ENCODE peak calls at places on chromosomes 16 and 17, in nine cellular contexts. E is stimulated activated CD4-positive, alpha-beta T cell treated with anti-CD3 and anti-CD28 coated beads, Interleukin-1b, Interleukin-23, amount 100 ng/mL, for 4 hours; Q is BE2C; P is BJ; Z is activated T-cell treated with anti-CD3 and anti-CD28 coated beads, Interleukin-2, amount 50 U/mL, for 24 hours; L is left lung; U is progenitor cell of endocrine pancreas; T is NCI-H510A treated with DMSO at 0.1 percent for 48 hours; Y is T-helper 1 cell. R is an unnamed sample.

GRCh38 chr16:13923703-13924298 is 3.8 kb downstream of the ERCC4 start:
- DNase-seq in L (no peak), T (peak; percentile 84), U (no peak), Q (no peak), Z (no peak), E (no peak), P (no peak), Y (no peak), R (peak; percentile 55)

GRCh38 chr17:5705081-5705875 is 121.0 kb upstream of the NLRP1 start:
- DNase-seq in Q (no peak), T (no peak), P (no peak), L (no peak), Y (no peak), Z (no peak), U (no peak), E (no peak), R (no peak)

GRCh38 chr16:23670137-23670776 is 8.4 kb upstream of the PLK1 start:
- DNase-seq in E (no peak), Z (peak; percentile 45), T (no peak), L (no peak), U (no peak), P (peak; percentile 50), Y (no peak), Q (no peak), R (no peak)

GRCh38 chr17:10119203-10120112 is 78.9 kb downstream of the GAS7 start:
- DNase-seq in Z (no peak), Q (no peak), Y (no peak), U (no peak), T (no peak), L (peak; percentile 84), E (no peak), P (no peak), R (no peak)

GRCh38 chr17:58337600-58338453 is 9.2 kb upstream of the TSPOAP1 start:
- DNase-seq in U (no peak), Y (peak; percentile 83), P (peak; percentile 70), Z (peak; percentile 94), T (no peak), Q (peak; percentile 76), L (peak; percentile 96), E (peak; percentile 86), R (peak; percentile 43)

GRCh38 chr17:50208611-50209061 is 7.2 kb upstream of the COL1A1 start:
- DNase-seq in L (no peak), T (no peak), Q (peak; percentile 51), Y (no peak), U (no peak), P (no peak), Z (no peak), E (no peak), R (peak; percentile 13)

GRCh38 chr17:8166731-8167130 is 4.0 kb upstream of the VAMP2 start:
- DNase-seq in Y (no peak), L (no peak), T (no peak), Z (no peak), Q (no peak), E (no peak), U (no peak), P (no peak), R (no peak)

GRCh38 chr16:31696968-31697743 is 169.5 kb downstream of the AHSP start:
- DNase-seq in U (no peak), T (peak; percentile 51), Z (no peak), L (peak; percentile 16), Q (no peak), E (no peak), Y (no peak), P (no peak), R (peak; percentile 48)

GRCh38 chr17:78127888-78128615 is 503 bp downstream of the TMC6 start:
- DNase-seq in Q (no peak), Y (no peak), E (no peak), U (peak; percentile 33), T (peak; percentile 64), P (no peak), L (peak; percentile 88), Z (peak; percentile 60), R (peak; percentile 72)

GRCh38 chr17:48012151-48012520 is 25.5 kb downstream of the COPZ2 start:
- DNase-seq in L (peak; percentile 89), Q (peak; percentile 98), P (no peak), Z (peak; percentile 77), T (peak; percentile 92), Y (peak; percentile 71), E (peak; percentile 51), U (no peak), R (peak; percentile 72)

GRCh38 chr17:7834891-7835817 is 1.1 kb downstream of the KDM6B start:
- DNase-seq in T (peak; percentile 92), L (peak; percentile 96), Q (peak; percentile 95), E (peak; percentile 86), P (peak; percentile 91), Y (peak; percentile 94), U (peak; percentile 93), Z (peak; percentile 91), R (peak; percentile 99)

GRCh38 chr17:45920083-45920482 is 25.7 kb downstream of the MAPT start:
- DNase-seq in T (no peak), Q (no peak), U (no peak), E (no peak), P (no peak), L (no peak), Z (no peak), Y (no peak), R (no peak)

GRCh38 chr16:86505185-86505898 is 5.0 kb upstream of the FOXF1 start:
- DNase-seq in U (no peak), E (no peak), T (no peak), P (no peak), L (no peak), Q (no peak), Y (no peak), Z (no peak), R (no peak)

GRCh38 chr16:8776193-8776592 is 21.2 kb downstream of the TMEM186 start:
- DNase-seq in E (no peak), P (no peak), Z (no peak), Q (no peak), U (no peak), Y (no peak), L (no peak), T (no peak), R (no peak)

GRCh38 chr16:57722651-57723050 is 12.9 kb upstream of the KATNB1 start:
- DNase-seq in T (no peak), Y (no peak), U (no peak), Q (no peak), P (no peak), L (peak; percentile 27), E (no peak), Z (no peak), R (no peak)

GRCh38 chr16:48901712-48902374 is 291.9 kb upstream of the N4BP1 start:
- DNase-seq in U (no peak), T (peak; percentile 69), Q (no peak), L (no peak), Z (no peak), E (no peak), P (no peak), Y (no peak), R (peak; percentile 22)

GRCh38 chr16:53041196-53041977 is 11.3 kb downstream of the CHD9NB start:
- DNase-seq in Q (peak; percentile 31), Z (no peak), L (no peak), U (no peak), P (no peak), T (no peak), E (no peak), Y (no peak), R (peak; percentile 62)

GRCh38 chr17:31274252-31274651 is 22.8 kb downstream of the OMG start:
- DNase-seq in Y (no peak), U (no peak), P (peak; percentile 41), E (no peak), Z (no peak), T (peak; percentile 44), Q (no peak), L (no peak), R (peak; percentile 4)

R was measured in hepatocyte.